ENCODE peak calls at places on chromosomes 16 and 17, in four cellular contexts. M is NCI-H1694 treated with DMSO at 0.1 percent for 48 hours, G is GM10248, I is lung microvascular endothelial cell. F is an unnamed sample.

GRCh38 chr17:56973520-56973919 is 4.4 kb upstream of the SCPEP1 start:
- DNase-seq in M (no peak), I (no peak), G (no peak), F (no peak)

GRCh38 chr17:1143573-1143972 is 36.2 kb downstream of the ABR start:
- DNase-seq in G (no peak), M (no peak), I (no peak), F (no peak)

GRCh38 chr17:48559609-48560451 is 14.9 kb upstream of the HOXB2 start:
- DNase-seq in I (no peak), M (no peak), G (no peak), F (no peak)

GRCh38 chr17:28507567-28508195 is 1.5 kb downstream of the FOXN1 start:
- DNase-seq in I (no peak), G (no peak), M (no peak), F (no peak)

GRCh38 chr17:45325810-45326209 is 9.0 kb upstream of the MAP3K14 start:
- DNase-seq in I (no peak), G (no peak), M (no peak), F (peak)

GRCh38 chr16:89266521-89267134 is 49.1 kb downstream of the ZNF778 start:
- DNase-seq in M (no peak), I (no peak), G (no peak), F (no peak)

GRCh38 chr16:21159281-21159951 is 942 bp downstream of the LDAF1 start:
- DNase-seq in I (peak), G (peak), M (no peak), F (peak)

GRCh38 chr16:48330133-48330846 is 54.9 kb downstream of the SIAH1 start:
- DNase-seq in I (no peak), G (no peak), M (no peak), F (no peak)

GRCh38 chr17:75124041-75124818 is 7.3 kb downstream of the NT5C start:
- DNase-seq in G (no peak), I (peak), M (no peak), F (peak)

GRCh38 chr17:73643012-73643845 is 1.0 kb downstream of the SDK2 start:
- DNase-seq in I (no peak), M (peak), G (no peak), F (peak)

GRCh38 chr17:58398574-58399266 is 18.6 kb downstream of the RNF43 start:
- DNase-seq in I (no peak), G (no peak), M (no peak), F (no peak)

GRCh38 chr17:27665549-27665948 is 34.6 kb downstream of the LGALS9 start:
- DNase-seq in G (no peak), I (no peak), M (no peak), F (no peak)

GRCh38 chr17:63634163-63634562 is 11.9 kb downstream of the MAP3K3 start:
- DNase-seq in I (peak), M (no peak), G (no peak), F (no peak)

GRCh38 chr16:21277927-21278706 is at the start of gene CRYM:
- DNase-seq in G (peak), I (peak), M (peak), F (peak)

GRCh38 chr16:15434425-15435215 is at the start of gene BMERB1:
- DNase-seq in I (peak), M (peak), G (no peak), F (no peak)

GRCh38 chr17:19664821-19665181 is 16.2 kb downstream of the ALDH3A2 start:
- DNase-seq in G (no peak), I (no peak), M (no peak), F (no peak)

GRCh38 chr16:57701759-57702371 is 7.3 kb downstream of the DRC7 start:
- DNase-seq in I (no peak), M (no peak), G (no peak), F (no peak)

GRCh38 chr17:79192503-79193500 is 118.2 kb downstream of the ENGASE start:
- DNase-seq in M (no peak), G (peak), I (peak), F (peak)

F was measured in trophoblast cell.